ENCODE peak calls at places on chromosomes 13 and 19, in six cellular contexts. D is heart left ventricle, G is breast epithelium, K is body of pancreas, M is adrenal gland, L is esophagus squamous epithelium. Y is an unnamed sample.

GRCh38 chr13:51892657-51893056 is 30.9 kb downstream of the CCDC70 start:
- DNase-seq in D (no peak), G (no peak), K (no peak), M (no peak), L (no peak), Y (no peak)

GRCh38 chr19:54095136-54095858 is 5.3 kb downstream of the OSCAR start:
- DNase-seq in D (no peak), G (no peak), K (no peak), M (no peak), L (no peak), Y (no peak)

GRCh38 chr13:109949395-109949794 is 163.0 kb upstream of the IRS2 start:
- DNase-seq in D (no peak), G (no peak), K (no peak), M (no peak), L (no peak), Y (no peak)

GRCh38 chr13:19382111-19382510 is 179.2 kb downstream of the TPTE2 start:
- DNase-seq in D (no peak), G (no peak), K (no peak), M (no peak), L (no peak), Y (no peak)

GRCh38 chr19:45995715-45996385 is 583 bp downstream of the CCDC61 start:
- DNase-seq in D (no peak), G (no peak), K (no peak), M (no peak), L (no peak), Y (no peak)

GRCh38 chr19:16417660-16418596 is 53.8 kb downstream of the EPS15L1 start:
- DNase-seq in D (peak; percentile 72), G (peak; percentile 77), K (peak; percentile 51), M (peak; percentile 47), L (no peak), Y (no peak)

GRCh38 chr19:30431591-30431990 is 59.4 kb downstream of the ZNF536 start:
- DNase-seq in D (no peak), G (no peak), K (no peak), M (no peak), L (no peak), Y (no peak)

GRCh38 chr19:10832659-10833296 is 3.2 kb downstream of the TMED1 start:
- DNase-seq in D (no peak), G (no peak), K (no peak), M (no peak), L (no peak), Y (no peak)

GRCh38 chr13:31987535-31988170 is 43.9 kb upstream of the FRY start:
- DNase-seq in D (no peak), G (no peak), K (no peak), M (no peak), L (no peak), Y (no peak)

GRCh38 chr13:48892311-48892710 is 83.4 kb upstream of the FNDC3A start:
- DNase-seq in D (no peak), G (no peak), K (no peak), M (peak; percentile 14), L (no peak), Y (no peak)

GRCh38 chr13:85431720-85432119 is 367.5 kb downstream of the SLITRK6 start:
- DNase-seq in D (no peak), G (no peak), K (no peak), M (no peak), L (no peak), Y (no peak)

GRCh38 chr13:61685683-61686013 is 270.0 kb upstream of the PCDH20 start:
- DNase-seq in D (no peak), G (no peak), K (no peak), M (no peak), L (no peak), Y (no peak)
- TF ChIP-seq CTCF in D (no peak), G (peak; percentile 37), K (no peak), M (no peak), L (no peak), Y (no peak)

DNA sequence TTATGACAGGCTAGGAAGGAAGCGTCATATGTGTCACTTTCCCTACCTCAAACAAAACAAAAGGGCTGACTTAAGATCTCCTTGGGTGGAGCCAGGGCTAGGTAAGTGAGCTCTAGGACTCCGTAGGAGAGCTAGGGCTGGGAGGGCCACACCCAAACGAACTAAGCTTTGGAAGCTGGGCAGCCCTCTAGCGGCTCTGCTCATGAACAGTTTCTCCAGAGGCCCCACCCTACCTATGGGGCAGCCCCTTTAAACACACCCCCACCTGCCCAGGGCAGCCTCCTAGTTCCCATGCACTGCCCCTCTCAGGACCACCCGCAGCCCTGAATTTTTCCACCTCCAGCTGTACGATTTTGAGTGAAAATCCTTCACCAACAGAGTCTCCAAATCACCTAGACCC is 3.5 kb downstream of the PEG3 start:
- DNase-seq in D (peak; percentile 45), G (no peak), K (peak; percentile 20), M (peak; percentile 40), L (no peak), Y (no peak)
- H3K4me3 ChIP-seq in D (peak overlapping the region; percentile 56), G (no peak overlapping the region), K (no peak overlapping the region), M (no peak overlapping the region), L (peak overlapping the region; percentile 66), Y (peak overlapping the region; percentile 49)

GRCh38 chr19:897442-898039 is 4.3 kb downstream of the RNU6-9 start:
- DNase-seq in D (no peak), G (no peak), K (no peak), M (no peak), L (no peak), Y (no peak)
- TF ChIP-seq POLR2A in D (no peak), G (no peak), K (no peak), M (no peak), L (no peak), Y (no peak)

GRCh38 chr19:41882568-41883462 is at the start of gene ARHGEF1:
- DNase-seq in D (peak; percentile 78), G (no peak), K (peak; percentile 55), M (peak; percentile 47), L (no peak), Y (no peak)

GRCh38 chr19:41880329-41880708 is 2.7 kb upstream of the ARHGEF1 start:
- DNase-seq in D (no peak), G (no peak), K (no peak), M (no peak), L (no peak), Y (no peak)

GRCh38 chr19:41886761-41887710 is 4.1 kb downstream of the ARHGEF1 start:
- DNase-seq in D (no peak), G (no peak), K (no peak), M (no peak), L (no peak), Y (no peak)

GRCh38 chr19:41883463-41883820 is 458 bp downstream of the ARHGEF1 start:
- DNase-seq in D (no peak), G (no peak), K (no peak), M (no peak), L (no peak), Y (no peak)

GRCh38 chr19:41883821-41884733 is 1.1 kb downstream of the ARHGEF1 start:
- DNase-seq in D (peak; percentile 97), G (peak; percentile 93), K (peak; percentile 94), M (peak; percentile 96), L (peak; percentile 75), Y (peak; percentile 96)
- TF ChIP-seq CTCF in D (no peak), G (no peak), K (no peak), M (no peak), L (no peak), Y (no peak)

GRCh38 chr19:4600082-4600481 is 39.2 kb upstream of the TNFAIP8L1 start:
- DNase-seq in D (no peak), G (no peak), K (no peak), M (no peak), L (no peak), Y (no peak)

GRCh38 chr19:4600893-4601292 is 38.4 kb upstream of the TNFAIP8L1 start:
- DNase-seq in D (no peak), G (no peak), K (no peak), M (no peak), L (no peak), Y (no peak)

GRCh38 chr19:4597278-4597974 is 37.9 kb upstream of the SEMA6B start:
- DNase-seq in D (no peak), G (no peak), K (no peak), M (no peak), L (no peak), Y (no peak)

GRCh38 chr19:4597975-4598671 is 38.6 kb upstream of the SEMA6B start:
- DNase-seq in D (peak; percentile 55), G (no peak), K (no peak), M (peak; percentile 82), L (no peak), Y (no peak)

DNA sequence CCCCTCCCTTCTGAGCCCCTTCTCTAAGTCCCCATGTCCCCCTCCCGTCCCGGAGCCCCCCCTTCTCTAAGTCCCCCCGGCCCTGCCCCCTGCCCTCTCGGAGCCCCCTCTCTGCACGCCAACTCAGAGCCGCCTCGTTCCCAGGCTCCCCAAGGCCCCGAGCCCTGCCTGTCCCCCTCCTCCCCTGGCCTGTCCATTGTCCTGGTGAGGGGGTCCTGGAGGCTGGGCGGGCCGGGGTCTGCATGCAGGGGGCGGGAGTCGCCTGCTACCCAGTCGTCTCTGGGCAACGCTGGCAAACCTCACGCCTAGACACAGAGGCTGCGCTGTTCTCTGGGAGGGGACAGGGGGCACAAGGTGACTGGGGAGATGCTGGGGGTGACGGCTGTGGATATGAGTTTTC is 39.2 kb upstream of the SEMA6B start:
- DNase-seq in D (no peak), G (no peak), K (no peak), M (no peak), L (no peak), Y (no peak)
- H3K4me3 ChIP-seq in D (no peak overlapping the region), G (no peak overlapping the region), K (no peak overlapping the region), M (no peak overlapping the region), L (peak overlapping the region; percentile 46), Y (no peak overlapping the region)

Y was measured in suprapubic skin.